ENCODE peak calls at places on chromosomes 7 and 10, in six cellular contexts. N is ascending aorta, G is fibroblast of lung, D is stomach, X is Panc1, K is DND-41. R is an unnamed sample. For H3K9me3, the result is how much of the 10 kb centered on the place peaks cover.

GRCh38 chr7:15594461-15594860 is 32.6 kb upstream of the AGMO start:
- DNase-seq in N (no peak), X (no peak), G (no peak), K (no peak), D (no peak), R (no peak)

GRCh38 chr10:17740668-17741067 is 11.3 kb upstream of the TMEM236 start:
- DNase-seq in G (no peak), K (no peak), X (no peak), N (no peak), D (no peak), R (no peak)

GRCh38 chr10:46553238-46554049 is 3.0 kb downstream of the GPRIN2 start:
- DNase-seq in G (no peak), N (peak), X (no peak), K (peak), D (no peak), R (no peak)

GRCh38 chr7:19030280-19030679 is 87.2 kb downstream of the TWIST1 start:
- DNase-seq in X (no peak), D (no peak), K (no peak), G (no peak), N (no peak), R (no peak)

GRCh38 chr10:79981673-79982485 is 33.0 kb upstream of the SFTPD start:
- DNase-seq in X (no peak), K (no peak), N (peak), D (peak), G (peak), R (no peak)

GRCh38 chr10:7409732-7410168 is 1.1 kb downstream of the SFMBT2 start:
- DNase-seq in D (no peak), K (peak), X (no peak), N (no peak), G (peak), R (no peak)

GRCh38 chr7:457814-458510 is 61.7 kb downstream of the PDGFA start:
- DNase-seq in K (no peak), N (no peak), X (no peak), D (no peak), G (no peak), R (no peak)

GRCh38 chr7:133009853-133010252 is 72.0 kb downstream of the CHCHD3 start:
- DNase-seq in X (no peak), N (no peak), D (no peak), G (no peak), K (no peak), R (no peak)

GRCh38 chr10:63199716-63200115 is 66.6 kb downstream of the NRBF2 start:
- DNase-seq in X (no peak), G (no peak), K (no peak), D (no peak), N (no peak), R (no peak)

GRCh38 chr10:63197304-63198092 is 64.4 kb downstream of the NRBF2 start:
- DNase-seq in K (no peak), X (no peak), G (peak), N (no peak), D (no peak), R (no peak)

GRCh38 chr10:63204667-63205391 is 71.7 kb downstream of the NRBF2 start:
- DNase-seq in D (no peak), N (no peak), K (no peak), X (no peak), G (peak), R (no peak)

GRCh38 chr10:63200416-63200815 is 67.3 kb downstream of the NRBF2 start:
- DNase-seq in K (no peak), N (no peak), G (no peak), X (no peak), D (no peak), R (no peak)

GRCh38 chr10:63201118-63201517 is 68.0 kb downstream of the NRBF2 start:
- DNase-seq in D (no peak), N (no peak), X (no peak), K (no peak), G (no peak), R (no peak)
- TF ChIP-seq CTCF in D (no peak), N (no peak), X (no peak), K (no peak), G (no peak), R (no peak)

GRCh38 chr7:80597875-80598274 is 40.6 kb upstream of the CD36 start:
- DNase-seq in G (no peak), D (no peak), X (no peak), K (no peak), N (no peak), R (no peak)
- H3K27ac ChIP-seq in G (no peak), D (no peak), X (no peak), K (no peak), N (no peak), R (no peak)

GRCh38 chr10:133099571-133099970 is 11.8 kb downstream of the ADGRA1 start:
- DNase-seq in K (no peak), G (no peak), D (no peak), N (no peak), X (no peak), R (no peak)
- H3K9me3 ChIP-seq in K (under half), G (under half), D (under half), N (under half), X (under half), R (under half)

DNA sequence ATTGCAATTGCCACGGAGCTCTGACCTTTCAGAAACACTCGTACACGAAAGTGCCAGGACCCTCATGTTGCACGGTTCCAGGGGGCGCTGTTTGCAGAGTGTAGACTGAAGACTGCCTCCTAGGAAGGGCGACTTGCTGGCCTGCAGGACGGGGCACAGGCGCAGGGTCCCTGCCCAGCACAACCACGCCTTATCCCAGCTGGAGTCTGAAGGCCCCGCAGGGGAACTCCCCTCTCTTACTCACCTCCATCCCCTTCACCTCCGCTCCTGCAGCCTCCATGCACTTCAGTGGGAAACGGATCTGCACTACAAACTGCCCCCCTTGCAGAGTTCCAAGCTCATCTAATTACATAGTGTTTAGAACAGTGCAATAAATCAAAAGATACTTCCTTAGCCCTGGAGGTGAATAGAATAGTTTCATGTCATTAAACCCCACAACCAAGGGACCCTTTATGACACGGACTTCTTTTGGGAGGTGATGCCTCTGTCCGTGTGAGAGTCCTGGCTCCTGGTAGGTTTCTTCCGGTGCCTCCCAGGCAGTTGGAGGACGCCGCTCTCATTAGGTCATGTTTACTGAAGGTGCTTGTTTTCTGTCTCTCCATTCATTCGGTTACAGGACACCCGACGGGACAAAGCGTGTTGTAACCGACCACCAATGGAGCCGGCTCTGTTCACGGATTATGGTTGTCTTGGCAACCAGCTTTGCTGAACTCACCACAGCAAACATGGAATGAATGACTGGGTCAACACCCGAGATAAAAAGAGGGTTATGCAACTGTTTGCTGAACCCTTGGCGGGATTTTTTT is 262.2 kb downstream of the BAMBI start:
- DNase-seq in N (peak), X (no peak), G (peak), K (no peak), D (peak), R (no peak)
- TF ChIP-seq CTCF in N (no peak), X (peak), G (no peak), K (peak), D (no peak), R (no peak)

GRCh38 chr10:11319990-11320602 is 291.4 kb downstream of the USP6NL start:
- DNase-seq in K (no peak), X (no peak), N (no peak), D (no peak), G (no peak), R (no peak)

GRCh38 chr10:11317936-11318670 is 293.3 kb downstream of the USP6NL start:
- DNase-seq in N (no peak), K (no peak), X (no peak), G (no peak), D (no peak), R (no peak)

GRCh38 chr10:11320809-11321520 is 290.5 kb downstream of the USP6NL start:
- DNase-seq in N (no peak), G (no peak), X (no peak), D (no peak), K (no peak), R (no peak)

GRCh38 chr10:11322698-11323097 is 288.8 kb downstream of the USP6NL start:
- DNase-seq in D (no peak), N (no peak), X (no peak), G (no peak), K (no peak), R (no peak)

DNA sequence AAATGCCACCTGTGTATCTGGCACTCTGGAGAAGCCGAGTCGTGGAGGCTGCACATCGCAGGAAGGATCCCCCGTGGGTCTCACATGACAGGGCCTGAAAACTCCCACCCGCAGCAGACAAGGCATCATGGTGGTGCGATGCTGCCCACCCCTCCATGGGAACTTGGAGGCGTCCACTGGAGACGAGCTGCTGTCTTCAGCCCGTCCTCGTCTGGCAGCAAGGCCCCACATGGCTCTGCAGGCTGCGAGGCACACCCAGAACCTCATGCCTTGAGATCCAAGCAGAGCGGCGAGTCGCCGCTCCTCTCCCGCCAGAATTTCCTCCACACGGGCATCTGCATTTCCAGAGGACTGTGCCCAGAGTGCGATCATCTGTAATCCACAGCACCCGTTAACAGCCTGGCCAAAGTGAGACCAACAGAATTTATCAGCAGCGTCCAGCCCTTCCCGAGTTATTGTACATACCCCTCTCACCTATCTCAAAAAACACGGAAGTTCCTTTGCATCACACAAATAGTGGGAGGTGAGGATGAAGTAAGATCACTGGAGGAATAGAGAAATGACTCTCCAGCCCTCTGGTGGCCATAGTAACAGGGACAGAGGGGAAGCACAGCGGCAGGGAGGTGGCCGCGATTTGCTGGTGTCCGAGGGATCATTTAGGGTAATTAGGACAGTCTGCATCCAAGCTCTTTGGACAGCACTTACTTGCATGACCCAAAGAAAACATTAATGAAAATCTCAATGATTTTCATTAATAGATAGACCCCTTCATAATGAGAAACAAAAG is 292.4 kb downstream of the USP6NL start:
- DNase-seq in G (no peak), X (no peak), N (no peak), K (no peak), D (no peak), R (no peak)
- H3K27ac ChIP-seq in G (no peak), X (no peak), N (no peak), K (no peak), D (no peak), R (no peak)

GRCh38 chr10:131555406-131555805 is 243.9 kb upstream of the TCERG1L start:
- DNase-seq in K (no peak), D (no peak), X (no peak), G (no peak), N (no peak), R (no peak)

GRCh38 chr10:131559450-131559911 is 248.0 kb upstream of the TCERG1L start:
- DNase-seq in X (no peak), G (no peak), D (no peak), N (no peak), K (no peak), R (no peak)

GRCh38 chr10:131556061-131556896 is 244.8 kb upstream of the TCERG1L start:
- DNase-seq in G (no peak), N (no peak), X (no peak), D (peak), K (no peak), R (no peak)

GRCh38 chr10:131554821-131555220 is 243.3 kb upstream of the TCERG1L start:
- DNase-seq in G (no peak), K (no peak), N (no peak), D (peak), X (no peak), R (no peak)

GRCh38 chr10:131556897-131557500 is 245.5 kb upstream of the TCERG1L start:
- DNase-seq in N (no peak), X (no peak), K (no peak), G (no peak), D (no peak), R (no peak)
- H3K9me3 ChIP-seq in N (under half), X (under half), K (under half), G (under half), D (under half), R (under half)

DNA sequence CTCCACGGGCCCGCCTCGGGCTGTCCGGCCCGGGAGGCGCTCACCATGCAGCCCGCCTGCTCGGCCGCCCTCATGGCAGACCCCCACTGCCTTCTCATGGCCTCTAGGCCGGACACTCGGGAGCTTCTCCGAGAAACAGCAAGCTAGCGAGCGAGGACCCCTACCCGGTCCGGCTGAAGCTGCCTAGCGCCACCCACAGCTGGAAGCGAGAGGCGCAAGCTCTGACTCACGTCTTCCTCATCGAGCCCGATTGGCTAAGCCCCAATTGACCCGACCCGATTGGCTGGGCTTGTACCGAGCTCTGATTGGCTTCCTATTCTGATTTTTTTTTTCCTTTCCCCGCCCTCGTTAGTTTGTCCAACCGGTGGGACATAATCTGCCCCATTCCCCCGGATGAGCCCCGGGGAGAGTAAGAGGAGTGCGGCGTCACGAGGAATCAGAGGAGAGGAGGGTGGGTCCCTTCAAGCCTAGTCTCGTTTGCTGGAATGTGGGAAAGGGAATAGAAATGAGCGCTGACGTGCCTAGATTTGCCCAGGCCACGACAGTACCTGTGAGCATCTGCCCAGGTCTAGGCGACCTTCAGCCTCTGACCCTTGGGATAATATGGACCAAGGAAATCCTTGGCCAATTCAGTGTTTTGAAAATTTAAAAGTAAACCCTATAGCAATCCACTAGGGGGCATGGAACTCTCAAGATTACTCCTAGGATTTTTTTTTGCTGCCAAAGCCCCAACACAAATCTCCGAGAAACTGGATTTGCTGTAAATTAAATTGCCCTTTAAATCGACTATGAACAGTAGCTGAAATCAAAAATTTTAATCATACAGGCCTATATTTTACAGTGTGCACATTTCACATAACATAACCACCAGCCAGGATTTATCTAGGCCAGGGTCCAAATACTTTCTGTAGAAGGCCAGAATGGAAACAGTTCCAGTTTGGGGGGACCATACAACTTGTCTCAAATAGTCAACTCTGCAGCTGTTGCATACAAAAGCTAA is at the start of gene TYSND1:
- DNase-seq in D (peak), K (peak), N (peak), G (peak), X (peak), R (peak)
- TF ChIP-seq CTCF in D (peak), K (peak), N (peak), G (peak), X (peak), R (peak)

GRCh38 chr10:124578231-124579002 is 116.8 kb downstream of the LHPP start:
- DNase-seq in N (no peak), D (no peak), K (no peak), X (no peak), G (no peak), R (no peak)
- H3K27ac ChIP-seq in N (no peak), D (no peak), K (no peak), X (no peak), G (no peak), R (no peak)